ENCODE peak calls at places on chromosomes 7 and 10, in four cellular contexts. One of them, this sample, is unnamed.

GRCh38 chr7:101898019-101898575 is 80.7 kb downstream of the CUX1 start:
- DNase-seq in heart left ventricle: no peak
- DNase-seq in kidney: no peak
- DNase-seq in PC-3: no peak
- DNase-seq in this sample: no peak

GRCh38 chr7:4939971-4940720 is 18.8 kb downstream of the MMD2 start:
- DNase-seq in heart left ventricle: no peak
- DNase-seq in kidney: no peak
- DNase-seq in PC-3: no peak
- DNase-seq in this sample: no peak

GRCh38 chr7:141220263-141220662 is 146.4 kb downstream of the TMEM178B start:
- DNase-seq in heart left ventricle: no peak
- DNase-seq in kidney: no peak
- DNase-seq in PC-3: no peak
- DNase-seq in this sample: no peak

GRCh38 chr7:86937499-86937898 is 122.0 kb downstream of the ELAPOR2 start:
- DNase-seq in heart left ventricle: no peak
- DNase-seq in kidney: no peak
- DNase-seq in PC-3: peak
- DNase-seq in this sample: no peak

GRCh38 chr7:42522227-42522991 is 285.4 kb upstream of the GLI3 start:
- DNase-seq in heart left ventricle: no peak
- DNase-seq in kidney: no peak
- DNase-seq in PC-3: no peak
- DNase-seq in this sample: no peak

GRCh38 chr10:69939033-69939432 is 113.6 kb upstream of the MACROH2A2 start:
- DNase-seq in heart left ventricle: no peak
- DNase-seq in kidney: no peak
- DNase-seq in PC-3: no peak
- DNase-seq in this sample: no peak

GRCh38 chr7:27961255-27961654 is 219.3 kb downstream of the JAZF1 start:
- DNase-seq in heart left ventricle: no peak
- DNase-seq in kidney: no peak
- DNase-seq in PC-3: peak
- DNase-seq in this sample: no peak

GRCh38 chr10:128875030-128875744 is 591.9 kb upstream of the MGMT start:
- DNase-seq in heart left ventricle: no peak
- DNase-seq in kidney: no peak
- DNase-seq in PC-3: peak
- DNase-seq in this sample: no peak

GRCh38 chr10:29257106-29257783 is 31.6 kb upstream of the LYZL1 start:
- DNase-seq in heart left ventricle: peak
- DNase-seq in kidney: peak
- DNase-seq in PC-3: peak
- DNase-seq in this sample: peak

GRCh38 chr10:13913890-13914289 is 327.1 kb downstream of the PRPF18 start:
- DNase-seq in heart left ventricle: no peak
- DNase-seq in kidney: no peak
- DNase-seq in PC-3: no peak
- DNase-seq in this sample: no peak

GRCh38 chr10:14879055-14879800 is 562 bp downstream of the SUV39H2 start:
- DNase-seq in heart left ventricle: no peak
- DNase-seq in kidney: peak
- DNase-seq in PC-3: no peak
- DNase-seq in this sample: no peak

GRCh38 chr10:7756360-7756992 is 31.3 kb downstream of the KIN start:
- DNase-seq in heart left ventricle: no peak
- DNase-seq in kidney: no peak
- DNase-seq in PC-3: peak
- DNase-seq in this sample: no peak

GRCh38 chr7:133815677-133816210 is 311.4 kb upstream of the LRGUK start:
- DNase-seq in heart left ventricle: no peak
- DNase-seq in kidney: no peak
- DNase-seq in PC-3: peak
- DNase-seq in this sample: no peak

GRCh38 chr7:333399-333776 is 43.4 kb downstream of the FOXL3 start:
- DNase-seq in heart left ventricle: peak
- DNase-seq in kidney: peak
- DNase-seq in PC-3: peak
- DNase-seq in this sample: no peak

GRCh38 chr10:68550747-68551411 is 9.3 kb upstream of the TET1 start:
- DNase-seq in heart left ventricle: peak
- DNase-seq in kidney: no peak
- DNase-seq in PC-3: peak
- DNase-seq in this sample: peak

GRCh38 chr7:33612434-33612833 is 292.9 kb upstream of the BMPER start:
- DNase-seq in heart left ventricle: no peak
- DNase-seq in kidney: no peak
- DNase-seq in PC-3: no peak
- DNase-seq in this sample: no peak

GRCh38 chr7:24665564-24666294 is 91.5 kb downstream of the GSDME start:
- DNase-seq in heart left ventricle: no peak
- DNase-seq in kidney: no peak
- DNase-seq in PC-3: peak
- DNase-seq in this sample: no peak

GRCh38 chr7:116025098-116025809 is 5.3 kb downstream of the TFEC start:
- DNase-seq in heart left ventricle: no peak
- DNase-seq in kidney: no peak
- DNase-seq in PC-3: no peak
- DNase-seq in this sample: no peak

GRCh38 chr7:155274956-155275355 is 22.7 kb upstream of the INSIG1 start:
- DNase-seq in heart left ventricle: no peak
- DNase-seq in kidney: no peak
- DNase-seq in PC-3: no peak
- DNase-seq in this sample: no peak

GRCh38 chr7:122199171-122199570 is 55.1 kb upstream of the AASS start:
- DNase-seq in heart left ventricle: no peak
- DNase-seq in kidney: no peak
- DNase-seq in PC-3: peak
- DNase-seq in this sample: no peak

GRCh38 chr7:127782550-127783266 is 130.7 kb downstream of the SND1 start:
- DNase-seq in heart left ventricle: no peak
- DNase-seq in kidney: no peak
- DNase-seq in PC-3: no peak
- DNase-seq in this sample: no peak

GRCh38 chr10:25901199-25901598 is 32.8 kb upstream of the MYO3A start:
- DNase-seq in heart left ventricle: no peak
- DNase-seq in kidney: no peak
- DNase-seq in PC-3: no peak
- DNase-seq in this sample: no peak

GRCh38 chr10:3761916-3762708 is 22.9 kb downstream of the KLF6 start:
- DNase-seq in heart left ventricle: no peak
- DNase-seq in kidney: no peak
- DNase-seq in PC-3: peak
- DNase-seq in this sample: no peak

GRCh38 chr7:114740095-114740494 is 181.8 kb upstream of the MDFIC start:
- DNase-seq in heart left ventricle: no peak
- DNase-seq in kidney: no peak
- DNase-seq in PC-3: no peak
- DNase-seq in this sample: no peak

GRCh38 chr10:33939892-33940291 is 605.4 kb upstream of the NRP1 start:
- DNase-seq in heart left ventricle: no peak
- DNase-seq in kidney: no peak
- DNase-seq in PC-3: peak
- DNase-seq in this sample: no peak

GRCh38 chr10:53209941-53210611 is 437.5 kb upstream of the MBL2 start:
- DNase-seq in heart left ventricle: no peak
- DNase-seq in kidney: no peak
- DNase-seq in PC-3: peak
- DNase-seq in this sample: no peak

GRCh38 chr7:45716380-45717203 is 142.4 kb downstream of the ADCY1 start:
- DNase-seq in heart left ventricle: no peak
- DNase-seq in kidney: peak
- DNase-seq in PC-3: no peak
- DNase-seq in this sample: no peak

GRCh38 chr7:66236713-66237303 is 31.7 kb downstream of the TPST1 start:
- DNase-seq in heart left ventricle: no peak
- DNase-seq in kidney: no peak
- DNase-seq in PC-3: no peak
- DNase-seq in this sample: no peak

GRCh38 chr7:150665075-150665794 is 20.3 kb upstream of the GIMAP2 start:
- DNase-seq in heart left ventricle: no peak
- DNase-seq in kidney: no peak
- DNase-seq in PC-3: peak
- DNase-seq in this sample: no peak

GRCh38 chr7:65475734-65476319 is 102.2 kb downstream of the ZNF92 start:
- DNase-seq in heart left ventricle: no peak
- DNase-seq in kidney: no peak
- DNase-seq in PC-3: peak
- DNase-seq in this sample: no peak

GRCh38 chr10:58963101-58963534 is 213.3 kb upstream of the PHYHIPL start:
- DNase-seq in heart left ventricle: no peak
- DNase-seq in kidney: no peak
- DNase-seq in PC-3: peak
- DNase-seq in this sample: no peak

GRCh38 chr7:140526901-140527664 is 47.8 kb upstream of the MKRN1 start:
- DNase-seq in heart left ventricle: no peak
- DNase-seq in kidney: no peak
- DNase-seq in PC-3: no peak
- DNase-seq in this sample: no peak

GRCh38 chr10:130553846-130554245 is 417.7 kb downstream of the GLRX3 start:
- DNase-seq in heart left ventricle: no peak
- DNase-seq in kidney: no peak
- DNase-seq in PC-3: no peak
- DNase-seq in this sample: no peak

GRCh38 chr10:122878799-122879338 is 512 bp downstream of the FAM24B start:
- DNase-seq in heart left ventricle: no peak
- DNase-seq in kidney: no peak
- DNase-seq in PC-3: peak
- DNase-seq in this sample: no peak

GRCh38 chr10:122877264-122877663 is 2.1 kb downstream of the FAM24B start:
- DNase-seq in heart left ventricle: no peak
- DNase-seq in kidney: no peak
- DNase-seq in PC-3: no peak
- DNase-seq in this sample: no peak

GRCh38 chr10:122875843-122876492 is 3.4 kb downstream of the FAM24B start:
- DNase-seq in heart left ventricle: no peak
- DNase-seq in kidney: no peak
- DNase-seq in PC-3: no peak
- DNase-seq in this sample: no peak

GRCh38 chr10:122879339-122880273 is at the start of gene FAM24B:
- DNase-seq in heart left ventricle: peak
- DNase-seq in kidney: peak
- DNase-seq in PC-3: peak
- DNase-seq in this sample: peak

GRCh38 chr10:122876493-122876855 is 2.9 kb downstream of the FAM24B start:
- DNase-seq in heart left ventricle: no peak
- DNase-seq in kidney: no peak
- DNase-seq in PC-3: no peak
- DNase-seq in this sample: no peak
- H3K27ac ChIP-seq in heart left ventricle: no peak
- H3K27ac ChIP-seq in kidney: no peak
- H3K27ac ChIP-seq in PC-3: no peak
- H3K27ac ChIP-seq in this sample: no peak

GRCh38 chr10:62266611-62267010 is 2.0 kb downstream of the RTKN2 start:
- DNase-seq in heart left ventricle: no peak
- DNase-seq in kidney: no peak
- DNase-seq in PC-3: peak
- DNase-seq in this sample: no peak

GRCh38 chr10:62268027-62268398 is 631 bp downstream of the RTKN2 start:
- DNase-seq in heart left ventricle: no peak
- DNase-seq in kidney: peak
- DNase-seq in PC-3: peak
- DNase-seq in this sample: no peak

GRCh38 chr10:62266147-62266546 is 2.5 kb downstream of the RTKN2 start:
- DNase-seq in heart left ventricle: no peak
- DNase-seq in kidney: no peak
- DNase-seq in PC-3: peak
- DNase-seq in this sample: no peak

GRCh38 chr10:62268399-62269076 is at the start of gene RTKN2:
- DNase-seq in heart left ventricle: peak
- DNase-seq in kidney: peak
- DNase-seq in PC-3: peak
- DNase-seq in this sample: peak

DNA sequence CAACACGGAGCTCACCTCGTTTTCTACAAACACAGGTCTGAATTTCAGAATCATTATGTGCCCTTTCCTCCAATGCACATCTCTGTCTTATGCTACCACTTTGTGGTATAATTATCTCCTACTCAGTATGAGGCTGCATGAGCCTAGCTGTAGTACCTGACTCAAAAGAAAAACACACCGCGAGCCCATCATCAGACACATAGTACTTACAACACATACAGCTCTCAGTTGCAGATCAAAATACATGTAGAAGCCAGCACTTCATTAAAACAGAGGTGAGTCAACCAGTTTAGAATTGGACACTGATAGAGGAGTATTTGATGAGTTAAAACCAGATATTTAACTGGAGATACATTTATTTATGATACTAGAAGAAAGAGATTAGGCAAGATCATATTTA is 1.4 kb upstream of the RTKN2 start:
- DNase-seq in heart left ventricle: no peak
- DNase-seq in kidney: no peak
- DNase-seq in PC-3: no peak
- DNase-seq in this sample: no peak
- H3K27ac ChIP-seq in heart left ventricle: no peak
- H3K27ac ChIP-seq in kidney: no peak
- H3K27ac ChIP-seq in PC-3: no peak
- H3K27ac ChIP-seq in this sample: no peak

DNA sequence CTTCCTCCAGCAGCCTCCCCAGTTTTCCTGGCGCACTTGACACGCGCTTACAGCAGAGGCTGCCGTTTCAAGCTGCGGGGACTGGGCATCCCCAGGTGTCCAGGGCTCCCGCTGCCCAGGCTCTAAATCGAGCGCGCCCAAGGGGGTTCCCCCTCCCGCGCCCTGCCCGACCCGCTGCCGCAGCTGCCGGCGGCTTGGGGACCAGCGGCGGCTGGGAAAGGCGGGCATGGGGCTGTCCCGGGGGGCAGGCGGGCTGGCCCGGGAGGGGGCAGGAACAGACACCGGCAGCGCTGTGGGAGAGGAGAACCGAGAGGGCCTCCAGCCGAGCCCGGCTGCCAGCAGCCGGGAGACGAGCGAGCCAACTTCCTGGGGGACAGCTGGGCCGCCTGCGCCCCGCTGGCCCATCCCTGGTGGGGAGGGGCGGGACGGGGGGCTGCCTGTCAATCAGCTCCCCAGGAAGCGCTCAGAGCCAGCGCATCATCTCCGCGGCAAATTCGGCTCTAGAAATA is 14.9 kb downstream of the GRID2IP start:
- DNase-seq in heart left ventricle: no peak
- DNase-seq in kidney: no peak
- DNase-seq in PC-3: no peak
- DNase-seq in this sample: no peak
- H3K27ac ChIP-seq in heart left ventricle: no peak
- H3K27ac ChIP-seq in kidney: no peak
- H3K27ac ChIP-seq in PC-3: no peak
- H3K27ac ChIP-seq in this sample: no peak

GRCh38 chr10:30625110-30625509 is 4.4 kb downstream of the LYZL2 start:
- DNase-seq in heart left ventricle: no peak
- DNase-seq in kidney: no peak
- DNase-seq in PC-3: no peak
- DNase-seq in this sample: no peak

GRCh38 chr10:30631188-30631587 is 1.6 kb upstream of the LYZL2 start:
- DNase-seq in heart left ventricle: no peak
- DNase-seq in kidney: no peak
- DNase-seq in PC-3: no peak
- DNase-seq in this sample: no peak

GRCh38 chr10:30630571-30630970 is 1.0 kb upstream of the LYZL2 start:
- DNase-seq in heart left ventricle: no peak
- DNase-seq in kidney: no peak
- DNase-seq in PC-3: no peak
- DNase-seq in this sample: no peak

GRCh38 chr10:30629653-30630052 is at the start of gene LYZL2:
- DNase-seq in heart left ventricle: no peak
- DNase-seq in kidney: no peak
- DNase-seq in PC-3: no peak
- DNase-seq in this sample: no peak
- H3K27ac ChIP-seq in heart left ventricle: no peak
- H3K27ac ChIP-seq in kidney: no peak
- H3K27ac ChIP-seq in PC-3: no peak
- H3K27ac ChIP-seq in this sample: no peak